ENCODE peak calls at places on chromosomes 16 and 17, in four cellular contexts. W is CD4-positive, alpha-beta T cell; X is EL; M is T-helper 9 cell. R is an unnamed sample.

GRCh38 chr17:29884995-29885394 is 45.0 kb downstream of the SSH2 start:
- DNase-seq in W (no peak), X (no peak), M (no peak), R (no peak)

GRCh38 chr16:80994451-80994850 is 12.2 kb downstream of the CMC2 start:
- DNase-seq in W (no peak), X (peak), M (no peak), R (no peak)

GRCh38 chr16:87580855-87581261 is 21.4 kb upstream of the JPH3 start:
- DNase-seq in W (no peak), X (peak), M (no peak), R (peak)

GRCh38 chr16:56295739-56296527 is 104.6 kb downstream of the GNAO1 start:
- DNase-seq in W (no peak), X (no peak), M (no peak), R (no peak)

GRCh38 chr17:2847601-2848255 is 51.5 kb downstream of the RAP1GAP2 start:
- DNase-seq in W (no peak), X (no peak), M (no peak), R (no peak)

GRCh38 chr16:55559233-55559632 is 7.3 kb upstream of the CAPNS2 start:
- DNase-seq in W (no peak), X (no peak), M (no peak), R (no peak)

GRCh38 chr16:13680021-13680672 is 239.8 kb upstream of the ERCC4 start:
- DNase-seq in W (no peak), X (no peak), M (no peak), R (no peak)

GRCh38 chr17:4766199-4766598 is 5.5 kb upstream of the TM4SF5 start:
- DNase-seq in W (no peak), X (no peak), M (no peak), R (no peak)

GRCh38 chr17:35135322-35135721 is 6.8 kb downstream of the NLE1 start:
- DNase-seq in W (no peak), X (no peak), M (no peak), R (no peak)

GRCh38 chr17:71709271-71709670 is 411.5 kb upstream of the SOX9 start:
- DNase-seq in W (no peak), X (peak), M (no peak), R (no peak)

GRCh38 chr17:6969323-6969726 is 26.5 kb upstream of the ALOX12 start:
- DNase-seq in W (no peak), X (no peak), M (no peak), R (no peak)

GRCh38 chr16:71626858-71627213 is 852 bp downstream of the MARVELD3 start:
- DNase-seq in W (no peak), X (no peak), M (no peak), R (no peak)

GRCh38 chr17:47717261-47717697 is 15.8 kb upstream of the TBX21 start:
- DNase-seq in W (no peak), X (no peak), M (no peak), R (no peak)

GRCh38 chr16:23188911-23189310 is 6.4 kb downstream of the SCNN1G start:
- DNase-seq in W (no peak), X (no peak), M (no peak), R (no peak)

GRCh38 chr16:3553138-3553923 is 23.9 kb downstream of the NLRC3 start:
- DNase-seq in W (no peak), X (no peak), M (no peak), R (no peak)

GRCh38 chr16:52353249-52353648 is 193.7 kb downstream of the TOX3 start:
- DNase-seq in W (no peak), X (no peak), M (no peak), R (no peak)

GRCh38 chr16:1037023-1037933 is 35.3 kb upstream of the SSTR5 start:
- DNase-seq in W (no peak), X (peak), M (no peak), R (peak)

GRCh38 chr17:2689411-2690164 is 22.0 kb downstream of the CLUH start:
- DNase-seq in W (no peak), X (no peak), M (no peak), R (no peak)

GRCh38 chr17:60158751-60159478 is 9.1 kb downstream of the CA4 start:
- DNase-seq in W (no peak), X (no peak), M (no peak), R (no peak)

GRCh38 chr17:76726766-76727718 is at the start of gene METTL23:
- DNase-seq in W (peak), X (peak), M (peak), R (peak)

GRCh38 chr16:26454102-26454501 is 612.6 kb upstream of the C16orf82 start:
- DNase-seq in W (no peak), X (no peak), M (no peak), R (no peak)

GRCh38 chr17:67150826-67151225 is 94.2 kb downstream of the HELZ start:
- DNase-seq in W (no peak), X (no peak), M (no peak), R (no peak)

GRCh38 chr17:72175787-72176515 is 55.1 kb downstream of the SOX9 start:
- DNase-seq in W (no peak), X (no peak), M (no peak), R (no peak)

R was measured in T1000.